ENCODE peak calls at places on chromosomes 2 and 18, in eight cellular contexts. One of them, this sample, is unnamed.
A peak's percentile ranks its signal among the peaks of the same experiment; 100 is the strongest.

GRCh38 chr2:237858294-237859081 is 935 bp upstream of the RAMP1 start:
- DNase-seq in A549: peak; percentile 72
- DNase-seq in esophagus muscularis mucosa: peak; percentile 93
- DNase-seq in mammary epithelial cell: peak; percentile 60
- DNase-seq in aorta: peak; percentile 87
- DNase-seq in OCI-LY7: peak; percentile 53
- DNase-seq in breast epithelium: peak; percentile 60
- DNase-seq in SJSA1: peak; percentile 84
- DNase-seq in this sample: peak; percentile 62

GRCh38 chr2:29228947-29229346 is 113.7 kb downstream of the CLIP4 start:
- DNase-seq in OCI-LY7: no peak
- DNase-seq in A549: no peak
- DNase-seq in aorta: no peak
- DNase-seq in SJSA1: no peak
- DNase-seq in mammary epithelial cell: no peak
- DNase-seq in esophagus muscularis mucosa: no peak
- DNase-seq in breast epithelium: no peak
- DNase-seq in this sample: no peak

GRCh38 chr2:119439574-119440500 is 8.2 kb downstream of the TMEM37 start:
- DNase-seq in esophagus muscularis mucosa: no peak
- DNase-seq in A549: no peak
- DNase-seq in OCI-LY7: no peak
- DNase-seq in aorta: peak; percentile 70
- DNase-seq in breast epithelium: no peak
- DNase-seq in mammary epithelial cell: no peak
- DNase-seq in SJSA1: no peak
- DNase-seq in this sample: no peak

GRCh38 chr2:48844418-48845155 is 89.1 kb upstream of the LHCGR start:
- DNase-seq in SJSA1: no peak
- DNase-seq in esophagus muscularis mucosa: peak; percentile 50
- DNase-seq in A549: no peak
- DNase-seq in mammary epithelial cell: peak; percentile 78
- DNase-seq in aorta: no peak
- DNase-seq in breast epithelium: no peak
- DNase-seq in OCI-LY7: no peak
- DNase-seq in this sample: no peak

GRCh38 chr2:215973954-215974699 is 39.2 kb downstream of the MREG start:
- DNase-seq in A549: peak; percentile 27
- DNase-seq in mammary epithelial cell: peak; percentile 84
- DNase-seq in SJSA1: no peak
- DNase-seq in OCI-LY7: no peak
- DNase-seq in aorta: no peak
- DNase-seq in esophagus muscularis mucosa: no peak
- DNase-seq in breast epithelium: peak; percentile 34
- DNase-seq in this sample: no peak

GRCh38 chr2:199581935-199582336 is 124.2 kb upstream of the SATB2 start:
- DNase-seq in esophagus muscularis mucosa: no peak
- DNase-seq in mammary epithelial cell: no peak
- DNase-seq in SJSA1: no peak
- DNase-seq in OCI-LY7: no peak
- DNase-seq in A549: no peak
- DNase-seq in aorta: no peak
- DNase-seq in breast epithelium: no peak
- DNase-seq in this sample: no peak

GRCh38 chr2:147198651-147199171 is 646.1 kb upstream of the ACVR2A start:
- DNase-seq in SJSA1: no peak
- DNase-seq in mammary epithelial cell: no peak
- DNase-seq in esophagus muscularis mucosa: no peak
- DNase-seq in breast epithelium: no peak
- DNase-seq in OCI-LY7: peak; percentile 14
- DNase-seq in aorta: no peak
- DNase-seq in A549: no peak
- DNase-seq in this sample: no peak

GRCh38 chr2:168293766-168294165 is 46.4 kb upstream of the STK39 start:
- DNase-seq in esophagus muscularis mucosa: no peak
- DNase-seq in OCI-LY7: no peak
- DNase-seq in breast epithelium: no peak
- DNase-seq in A549: peak; percentile 10
- DNase-seq in aorta: no peak
- DNase-seq in mammary epithelial cell: no peak
- DNase-seq in SJSA1: no peak
- DNase-seq in this sample: no peak

GRCh38 chr2:80153768-80154167 is 150.8 kb downstream of the LRRTM1 start:
- DNase-seq in A549: no peak
- DNase-seq in SJSA1: no peak
- DNase-seq in breast epithelium: no peak
- DNase-seq in OCI-LY7: no peak
- DNase-seq in aorta: no peak
- DNase-seq in mammary epithelial cell: no peak
- DNase-seq in esophagus muscularis mucosa: no peak
- DNase-seq in this sample: no peak

GRCh38 chr2:163132850-163133249 is 294.3 kb upstream of the KCNH7 start:
- DNase-seq in SJSA1: no peak
- DNase-seq in A549: peak; percentile 6
- DNase-seq in breast epithelium: no peak
- DNase-seq in aorta: no peak
- DNase-seq in esophagus muscularis mucosa: no peak
- DNase-seq in mammary epithelial cell: no peak
- DNase-seq in OCI-LY7: no peak
- DNase-seq in this sample: no peak

GRCh38 chr2:68853035-68853434 is 18.2 kb downstream of the BMP10 start:
- DNase-seq in aorta: no peak
- DNase-seq in SJSA1: no peak
- DNase-seq in mammary epithelial cell: no peak
- DNase-seq in OCI-LY7: no peak
- DNase-seq in breast epithelium: no peak
- DNase-seq in esophagus muscularis mucosa: no peak
- DNase-seq in A549: no peak
- DNase-seq in this sample: no peak

GRCh38 chr2:69046221-69046662 is 33.3 kb downstream of the ANTXR1 start:
- DNase-seq in A549: peak; percentile 88
- DNase-seq in esophagus muscularis mucosa: peak; percentile 75
- DNase-seq in aorta: no peak
- DNase-seq in breast epithelium: no peak
- DNase-seq in OCI-LY7: no peak
- DNase-seq in SJSA1: peak; percentile 49
- DNase-seq in mammary epithelial cell: peak; percentile 60
- DNase-seq in this sample: no peak

GRCh38 chr18:75548353-75548752 is 120.8 kb upstream of the SMIM21 start:
- DNase-seq in breast epithelium: no peak
- DNase-seq in esophagus muscularis mucosa: peak; percentile 14
- DNase-seq in aorta: no peak
- DNase-seq in SJSA1: no peak
- DNase-seq in OCI-LY7: no peak
- DNase-seq in mammary epithelial cell: no peak
- DNase-seq in A549: peak; percentile 27
- DNase-seq in this sample: no peak

GRCh38 chr18:62564044-62564443 is 41.2 kb downstream of the ZCCHC2 start:
- DNase-seq in A549: no peak
- DNase-seq in aorta: no peak
- DNase-seq in OCI-LY7: no peak
- DNase-seq in esophagus muscularis mucosa: no peak
- DNase-seq in SJSA1: no peak
- DNase-seq in mammary epithelial cell: no peak
- DNase-seq in breast epithelium: no peak
- DNase-seq in this sample: no peak

GRCh38 chr18:75172299-75173124 is 36.4 kb downstream of the PTGR3 start:
- DNase-seq in aorta: no peak
- DNase-seq in breast epithelium: no peak
- DNase-seq in esophagus muscularis mucosa: peak; percentile 83
- DNase-seq in OCI-LY7: no peak
- DNase-seq in mammary epithelial cell: no peak
- DNase-seq in SJSA1: peak; percentile 30
- DNase-seq in A549: no peak
- DNase-seq in this sample: no peak

GRCh38 chr18:2515408-2515807 is 55.9 kb downstream of the METTL4 start:
- DNase-seq in aorta: no peak
- DNase-seq in breast epithelium: no peak
- DNase-seq in esophagus muscularis mucosa: no peak
- DNase-seq in A549: peak; percentile 31
- DNase-seq in mammary epithelial cell: peak; percentile 85
- DNase-seq in SJSA1: peak; percentile 59
- DNase-seq in OCI-LY7: no peak
- DNase-seq in this sample: no peak

GRCh38 chr18:74331404-74331803 is 15.8 kb downstream of the C18orf63 start:
- DNase-seq in OCI-LY7: no peak
- DNase-seq in SJSA1: no peak
- DNase-seq in aorta: no peak
- DNase-seq in breast epithelium: no peak
- DNase-seq in esophagus muscularis mucosa: no peak
- DNase-seq in A549: peak; percentile 46
- DNase-seq in mammary epithelial cell: peak; percentile 32
- DNase-seq in this sample: no peak

GRCh38 chr2:112275887-112276773 is 733 bp downstream of the ZC3H6 start:
- DNase-seq in A549: peak; percentile 92
- DNase-seq in mammary epithelial cell: peak; percentile 70
- DNase-seq in SJSA1: peak; percentile 85
- DNase-seq in aorta: peak; percentile 96
- DNase-seq in breast epithelium: peak; percentile 83
- DNase-seq in OCI-LY7: peak; percentile 89
- DNase-seq in esophagus muscularis mucosa: peak; percentile 95
- DNase-seq in this sample: peak; percentile 91

GRCh38 chr2:184562532-184562931 is 35.8 kb upstream of the ZNF804A start:
- DNase-seq in A549: no peak
- DNase-seq in SJSA1: no peak
- DNase-seq in esophagus muscularis mucosa: no peak
- DNase-seq in mammary epithelial cell: peak; percentile 14
- DNase-seq in OCI-LY7: no peak
- DNase-seq in aorta: no peak
- DNase-seq in breast epithelium: no peak
- DNase-seq in this sample: no peak

GRCh38 chr2:45759310-45759851 is 107.9 kb downstream of the PRKCE start:
- DNase-seq in aorta: no peak
- DNase-seq in mammary epithelial cell: no peak
- DNase-seq in breast epithelium: no peak
- DNase-seq in esophagus muscularis mucosa: no peak
- DNase-seq in A549: no peak
- DNase-seq in OCI-LY7: no peak
- DNase-seq in SJSA1: no peak
- DNase-seq in this sample: peak; percentile 62

GRCh38 chr2:45763797-45764196 is 112.3 kb downstream of the PRKCE start:
- DNase-seq in A549: no peak
- DNase-seq in SJSA1: no peak
- DNase-seq in mammary epithelial cell: no peak
- DNase-seq in esophagus muscularis mucosa: no peak
- DNase-seq in breast epithelium: no peak
- DNase-seq in aorta: no peak
- DNase-seq in OCI-LY7: no peak
- DNase-seq in this sample: no peak

GRCh38 chr2:45765007-45765767 is 113.7 kb downstream of the PRKCE start:
- DNase-seq in mammary epithelial cell: no peak
- DNase-seq in breast epithelium: no peak
- DNase-seq in SJSA1: no peak
- DNase-seq in A549: no peak
- DNase-seq in esophagus muscularis mucosa: no peak
- DNase-seq in aorta: no peak
- DNase-seq in OCI-LY7: no peak
- DNase-seq in this sample: no peak

GRCh38 chr2:45763256-45763655 is 111.8 kb downstream of the PRKCE start:
- DNase-seq in SJSA1: no peak
- DNase-seq in mammary epithelial cell: no peak
- DNase-seq in esophagus muscularis mucosa: no peak
- DNase-seq in OCI-LY7: no peak
- DNase-seq in A549: no peak
- DNase-seq in aorta: no peak
- DNase-seq in breast epithelium: no peak
- DNase-seq in this sample: no peak

GRCh38 chr2:45761660-45762059 is 110.2 kb downstream of the PRKCE start:
- DNase-seq in OCI-LY7: no peak
- DNase-seq in A549: no peak
- DNase-seq in SJSA1: no peak
- DNase-seq in mammary epithelial cell: no peak
- DNase-seq in esophagus muscularis mucosa: no peak
- DNase-seq in breast epithelium: no peak
- DNase-seq in aorta: no peak
- DNase-seq in this sample: no peak
- H3K4me3 ChIP-seq in OCI-LY7: no peak overlapping the region
- H3K4me3 ChIP-seq in A549: no peak overlapping the region
- H3K4me3 ChIP-seq in SJSA1: no peak overlapping the region
- H3K4me3 ChIP-seq in mammary epithelial cell: no peak overlapping the region
- H3K4me3 ChIP-seq in esophagus muscularis mucosa: no peak overlapping the region
- H3K4me3 ChIP-seq in breast epithelium: no peak overlapping the region
- H3K4me3 ChIP-seq in aorta: no peak overlapping the region
- H3K4me3 ChIP-seq in this sample: no peak overlapping the region

GRCh38 chr2:40120957-40121356 is 330.9 kb downstream of the SLC8A1 start:
- DNase-seq in SJSA1: no peak
- DNase-seq in breast epithelium: no peak
- DNase-seq in esophagus muscularis mucosa: no peak
- DNase-seq in OCI-LY7: no peak
- DNase-seq in mammary epithelial cell: no peak
- DNase-seq in aorta: no peak
- DNase-seq in A549: no peak
- DNase-seq in this sample: no peak
- H3K27ac ChIP-seq in SJSA1: no peak overlapping the region
- H3K27ac ChIP-seq in breast epithelium: no peak overlapping the region
- H3K27ac ChIP-seq in esophagus muscularis mucosa: no peak overlapping the region
- H3K27ac ChIP-seq in OCI-LY7: no peak overlapping the region
- H3K27ac ChIP-seq in mammary epithelial cell: no peak overlapping the region
- H3K27ac ChIP-seq in aorta: no peak overlapping the region
- H3K27ac ChIP-seq in A549: no peak overlapping the region
- H3K27ac ChIP-seq in this sample: no peak overlapping the region

GRCh38 chr2:42851186-42851585 is 58.8 kb upstream of the HAAO start:
- DNase-seq in breast epithelium: no peak
- DNase-seq in aorta: no peak
- DNase-seq in SJSA1: no peak
- DNase-seq in A549: no peak
- DNase-seq in esophagus muscularis mucosa: no peak
- DNase-seq in OCI-LY7: no peak
- DNase-seq in mammary epithelial cell: no peak
- DNase-seq in this sample: no peak
- H3K4me1 ChIP-seq in breast epithelium: no peaks in the 10 kb centered on the region
- H3K4me1 ChIP-seq in aorta: no peaks in the 10 kb centered on the region
- H3K4me1 ChIP-seq in SJSA1: peaks cover 31% of the 10 kb centered on the region
- H3K4me1 ChIP-seq in A549: no peaks in the 10 kb centered on the region
- H3K4me1 ChIP-seq in esophagus muscularis mucosa: peaks cover 58% of the 10 kb centered on the region
- H3K4me1 ChIP-seq in OCI-LY7: no peaks in the 10 kb centered on the region
- H3K4me1 ChIP-seq in mammary epithelial cell: peaks cover 16% of the 10 kb centered on the region
- H3K4me1 ChIP-seq in this sample: peaks cover 12% of the 10 kb centered on the region

DNA sequence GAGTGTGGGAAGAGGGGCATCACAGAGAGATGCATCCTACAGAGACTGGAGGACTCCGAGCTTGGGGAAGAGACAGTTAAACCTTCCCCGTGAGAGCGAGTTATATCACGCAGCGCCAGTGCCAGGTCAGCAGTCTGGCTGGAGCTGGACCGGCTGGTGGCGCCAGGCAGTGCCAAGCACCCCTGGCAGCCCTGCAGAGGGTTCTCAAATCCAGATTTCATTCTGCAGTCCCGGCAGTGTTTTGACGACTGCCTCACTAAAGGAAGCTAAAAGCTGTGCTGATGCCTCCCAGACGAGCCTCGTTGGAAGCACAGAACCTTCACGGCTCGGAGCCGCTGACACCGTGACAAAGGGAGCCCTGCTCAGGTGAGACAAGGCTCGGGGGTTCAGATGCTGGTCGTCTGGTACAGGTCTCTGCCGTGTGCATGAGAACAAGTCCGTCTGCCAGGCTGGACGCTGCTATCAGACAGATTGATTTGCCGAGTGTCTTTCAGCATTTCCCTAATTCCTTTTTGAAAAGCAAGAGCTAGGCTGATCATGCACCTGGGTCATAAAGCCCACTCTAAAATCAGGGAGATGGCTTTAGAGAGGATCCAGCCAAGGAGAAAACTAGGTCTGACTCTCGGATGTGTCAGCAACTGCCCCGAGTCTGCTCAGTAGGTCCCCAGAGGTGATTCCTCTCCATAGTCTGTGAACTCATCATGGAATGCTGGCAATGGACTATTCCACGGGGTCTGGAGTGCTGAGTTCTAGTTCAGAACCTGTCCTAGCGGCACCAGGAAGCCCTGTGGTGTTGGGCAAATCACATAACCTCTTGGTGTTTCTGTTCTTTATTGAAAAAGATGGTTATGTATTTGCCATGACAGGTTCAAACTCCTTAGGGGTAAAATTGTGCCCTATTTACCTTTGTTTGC is 240.6 kb downstream of the SOX11 start:
- DNase-seq in OCI-LY7: no peak
- DNase-seq in A549: no peak
- DNase-seq in aorta: no peak
- DNase-seq in SJSA1: no peak
- DNase-seq in breast epithelium: no peak
- DNase-seq in esophagus muscularis mucosa: peak; percentile 79
- DNase-seq in mammary epithelial cell: no peak
- DNase-seq in this sample: peak; percentile 80
- H3K4me3 ChIP-seq in OCI-LY7: no peak overlapping the region
- H3K4me3 ChIP-seq in A549: no peak overlapping the region
- H3K4me3 ChIP-seq in aorta: no peak overlapping the region
- H3K4me3 ChIP-seq in SJSA1: no peak overlapping the region
- H3K4me3 ChIP-seq in breast epithelium: peak overlapping the region; percentile 19
- H3K4me3 ChIP-seq in esophagus muscularis mucosa: no peak overlapping the region
- H3K4me3 ChIP-seq in mammary epithelial cell: no peak overlapping the region
- H3K4me3 ChIP-seq in this sample: peak overlapping the region; percentile 21

This sample was measured in right cardiac atrium.